ENCODE peak calls at places on chromosomes 6 and 20, in nine cellular contexts. P is body of pancreas, H is psoas muscle, Z is A549, C is tibial nerve, S is GM23338, R is DND-41, T is AG09309, K is BE2C. Q is an unnamed sample.

GRCh38 chr6:10610289-10610688 is 84.1 kb downstream of the C6orf52 start:
- DNase-seq in C (no peak), K (no peak), R (no peak), Z (no peak), T (no peak), S (no peak), P (no peak), H (peak), Q (no peak)

GRCh38 chr20:36555248-36555647 is 13.9 kb downstream of the MYL9 start:
- DNase-seq in S (no peak), T (no peak), Z (no peak), H (no peak), K (no peak), P (no peak), R (no peak), C (no peak), Q (no peak)

GRCh38 chr6:155765275-155766194 is 309.9 kb upstream of the NOX3 start:
- DNase-seq in Z (no peak), H (no peak), K (no peak), S (no peak), P (no peak), T (no peak), R (no peak), C (no peak), Q (no peak)

GRCh38 chr20:1437222-1437904 is 29.3 kb downstream of the NSFL1C start:
- DNase-seq in Z (peak), P (peak), R (peak), C (peak), T (peak), H (peak), K (peak), S (peak), Q (peak)

GRCh38 chr6:34726055-34726454 is 29.5 kb upstream of the ILRUN start:
- DNase-seq in K (no peak), Z (no peak), S (no peak), C (no peak), R (no peak), H (no peak), P (no peak), T (no peak), Q (no peak)

GRCh38 chr6:77457720-77458349 is 5.5 kb downstream of the HTR1B start:
- DNase-seq in K (peak), C (peak), Z (peak), P (peak), S (peak), R (peak), H (peak), T (peak), Q (peak)

GRCh38 chr6:22917344-22917743 is 348.0 kb downstream of the HDGFL1 start:
- DNase-seq in H (no peak), K (no peak), P (no peak), S (no peak), C (no peak), R (no peak), T (no peak), Z (no peak), Q (no peak)

GRCh38 chr20:44745560-44746366 is at the start of gene KCNK15:
- DNase-seq in Z (no peak), R (no peak), C (no peak), P (peak), T (no peak), S (peak), H (peak), K (peak), Q (no peak)

GRCh38 chr6:39823187-39823815 is 31.1 kb downstream of the DAAM2 start:
- DNase-seq in K (no peak), Z (no peak), H (peak), T (no peak), R (no peak), S (no peak), P (no peak), C (peak), Q (no peak)

GRCh38 chr20:884983-885952 is 30.9 kb downstream of the ANGPT4 start:
- DNase-seq in C (peak), R (no peak), P (no peak), T (peak), S (peak), H (no peak), Z (no peak), K (peak), Q (no peak)

DNA sequence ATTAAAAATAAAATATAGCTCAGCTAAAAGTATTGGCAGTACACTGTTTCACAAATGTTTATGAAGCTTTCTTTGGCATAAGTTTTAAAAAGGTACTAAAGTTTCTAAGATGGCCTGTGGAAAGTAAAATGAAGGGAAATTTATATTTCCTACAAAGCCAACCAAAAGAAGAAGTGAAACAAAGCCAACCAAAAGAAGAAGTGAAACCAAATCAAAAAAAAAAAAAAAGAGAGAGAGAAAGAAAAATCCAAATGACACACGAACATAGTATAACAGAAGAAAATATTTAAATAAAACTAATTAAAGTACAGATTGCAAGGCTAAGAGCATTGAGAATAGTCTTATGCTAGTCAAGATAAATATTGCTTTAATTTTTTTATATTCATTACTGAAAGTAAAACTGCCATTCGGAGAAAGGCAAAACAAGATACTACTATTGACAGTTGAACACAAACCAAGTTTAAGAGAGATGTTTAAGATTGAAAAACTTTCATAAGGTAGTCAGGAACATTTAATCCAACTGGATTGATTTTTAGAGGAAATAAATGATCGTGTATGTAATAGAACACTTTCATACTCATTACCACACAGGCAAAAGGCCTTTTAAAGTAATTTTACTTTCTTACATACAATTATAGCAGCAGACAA is 12.8 kb upstream of the KHDRBS2 start:
- DNase-seq in H (no peak), C (no peak), K (no peak), Z (no peak), S (no peak), T (no peak), R (no peak), P (no peak), Q (no peak)
- H3K4me3 ChIP-seq in H (no peak), C (no peak), K (no peak), Z (no peak), S (no peak), T (no peak), R (no peak), P (no peak), Q (no peak)

DNA sequence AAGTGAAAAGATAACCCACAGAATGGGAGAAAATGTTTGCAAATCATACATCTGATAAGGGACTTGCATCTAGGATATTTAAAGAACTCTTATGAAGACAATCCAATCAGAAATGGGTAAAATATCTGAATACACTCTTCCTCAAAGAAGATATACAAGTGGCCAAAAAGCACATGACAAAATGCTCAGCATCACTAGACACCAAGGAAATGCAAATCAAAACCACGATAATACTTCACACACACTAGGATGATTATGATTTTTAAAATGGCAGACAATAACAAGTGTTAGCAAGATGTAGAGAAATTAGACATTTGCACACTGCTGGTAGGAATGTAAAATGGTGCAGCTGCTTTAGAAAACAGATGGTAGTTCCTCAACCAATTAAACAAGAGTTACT is 34.8 kb upstream of the SIRT5 start:
- DNase-seq in H (no peak), C (no peak), S (no peak), R (no peak), T (no peak), Z (no peak), K (no peak), P (no peak), Q (no peak)
- TF ChIP-seq CTCF in H (no peak), C (no peak), S (no peak), R (no peak), T (no peak), Z (no peak), K (no peak), P (no peak), Q (no peak)

GRCh38 chr6:37172991-37173572 is 3.1 kb downstream of the PIM1 start:
- DNase-seq in P (no peak), K (no peak), S (no peak), C (no peak), R (no peak), H (no peak), T (no peak), Z (no peak), Q (no peak)
- H3K4me3 ChIP-seq in P (no peak), K (no peak), S (peak), C (peak), R (peak), H (peak), T (no peak), Z (peak), Q (no peak)

GRCh38 chr6:71444222-71444621 is 155.6 kb downstream of the OGFRL1 start:
- DNase-seq in Z (peak), S (no peak), H (no peak), R (no peak), P (no peak), K (no peak), C (no peak), T (no peak), Q (no peak)
- TF ChIP-seq CTCF in Z (peak), S (no peak), H (peak), R (no peak), P (peak), K (no peak), C (no peak), T (no peak), Q (no peak)

DNA sequence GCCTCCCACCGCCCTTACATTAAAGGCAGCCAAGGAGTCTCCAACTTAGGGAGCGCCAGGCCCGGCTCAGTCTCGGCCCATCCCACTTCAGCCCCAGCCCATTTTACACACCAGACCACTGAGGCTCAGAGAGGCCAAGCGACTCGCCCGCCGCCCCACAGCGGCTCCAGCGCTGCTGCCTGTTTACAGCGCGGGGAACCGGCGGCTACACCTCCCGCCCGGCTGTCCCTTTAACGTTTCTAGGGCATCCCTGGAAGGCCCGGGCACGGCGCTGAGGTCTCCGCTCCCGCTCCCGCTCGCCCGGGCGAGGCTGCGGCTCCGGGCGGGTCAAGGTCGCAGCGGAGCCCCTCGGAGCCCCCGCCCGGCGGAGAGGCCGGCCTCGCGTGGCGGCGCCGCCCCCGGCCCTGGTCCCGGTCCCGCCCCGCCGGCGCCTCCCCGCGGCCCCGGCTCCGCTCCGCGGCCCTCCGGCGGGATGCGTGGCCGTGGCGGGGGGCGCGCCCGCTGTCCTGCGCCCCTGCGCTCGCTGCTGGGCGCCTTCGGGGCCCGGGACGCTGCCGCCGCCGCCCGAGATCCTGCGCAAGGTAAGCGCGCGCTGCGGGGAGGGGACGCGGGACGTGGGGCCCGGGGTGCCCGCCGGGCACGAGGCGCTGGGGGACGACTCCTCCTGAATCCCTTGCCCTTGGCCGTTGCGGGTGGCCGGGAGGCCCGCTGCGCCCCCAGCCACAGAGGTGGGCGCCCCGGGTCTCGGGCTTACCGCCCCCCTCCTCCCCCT is 27.1 kb upstream of the PHACTR3 start:
- DNase-seq in H (no peak), Z (no peak), T (no peak), R (no peak), C (no peak), S (peak), K (no peak), P (no peak), Q (no peak)
- H3K4me3 ChIP-seq in H (no peak), Z (peak), T (no peak), R (no peak), C (no peak), S (peak), K (no peak), P (no peak), Q (no peak)

GRCh38 chr6:93017626-93018025 is 401.7 kb downstream of the EPHA7 start:
- DNase-seq in P (no peak), K (no peak), T (no peak), H (no peak), Z (no peak), C (no peak), R (no peak), S (no peak), Q (no peak)

GRCh38 chr6:93013054-93013453 is 406.3 kb downstream of the EPHA7 start:
- DNase-seq in H (no peak), R (no peak), T (no peak), C (no peak), K (no peak), Z (no peak), S (no peak), P (no peak), Q (no peak)

GRCh38 chr6:93021235-93021909 is 398.0 kb downstream of the EPHA7 start:
- DNase-seq in K (no peak), P (no peak), Z (no peak), C (no peak), S (no peak), T (no peak), R (no peak), H (no peak), Q (no peak)

DNA sequence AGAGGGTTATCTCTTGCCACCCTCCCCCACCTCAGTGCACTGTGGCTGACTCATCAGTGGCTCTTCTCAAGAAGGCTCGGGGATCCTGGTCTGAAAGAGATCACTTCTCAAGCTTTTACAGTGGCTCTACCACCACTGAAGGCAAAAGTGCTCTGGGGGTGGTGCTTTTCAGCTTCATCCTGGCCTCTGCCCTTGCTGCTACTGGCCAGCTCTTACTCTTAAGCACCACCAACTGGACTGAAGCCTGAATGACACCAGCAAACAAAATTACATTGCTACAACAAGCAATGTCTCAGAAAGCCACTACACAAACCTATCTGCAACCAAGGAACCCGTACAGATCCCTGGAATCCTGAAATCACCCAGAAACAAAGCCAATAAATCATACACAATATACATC is 402.1 kb downstream of the EPHA7 start:
- DNase-seq in Z (no peak), T (no peak), P (no peak), H (no peak), R (no peak), K (no peak), S (peak), C (no peak), Q (no peak)
- TF ChIP-seq CTCF in Z (no peak), T (no peak), P (no peak), H (no peak), R (no peak), K (peak), S (peak), C (no peak), Q (no peak)

GRCh38 chr6:106084106-106084963 is 1.8 kb upstream of the PRDM1 start:
- DNase-seq in Z (peak), R (peak), T (peak), C (no peak), S (peak), K (peak), P (no peak), H (no peak), Q (peak)
- H3K4me3 ChIP-seq in Z (no peak), R (no peak), T (no peak), C (no peak), S (peak), K (no peak), P (no peak), H (no peak), Q (no peak)

Q was measured in HFF-Myc.